ENCODE peak calls at places on chromosomes 16 and 17, in eight cellular contexts. V is islet precursor cell; X is ELR; U is activated CD4-positive, alpha-beta T cell treated with anti-CD3 and anti-CD28 coated beads, Interleukin-2, amount 10 ng/mL, durations not matched to agents 7 days and 5 days; E is PC-9; C is neural progenitor cell; A is HEK293T; Z is OCI-LY7. D is an unnamed sample.

GRCh38 chr17:38600906-38601305 is 4.8 kb downstream of the SRCIN1 start:
- DNase-seq in E (no peak), U (no peak), V (peak; percentile 62), A (no peak), X (no peak), C (peak; percentile 54), Z (no peak), D (no peak)

GRCh38 chr17:51056813-51057510 is 63.7 kb downstream of the SPAG9 start:
- DNase-seq in Z (peak; percentile 71), C (peak; percentile 68), X (peak; percentile 89), U (peak; percentile 56), V (peak; percentile 95), E (peak; percentile 58), A (peak; percentile 34), D (peak; percentile 68)

GRCh38 chr17:80683625-80684100 is 139.0 kb downstream of the RPTOR start:
- DNase-seq in V (no peak), X (no peak), C (no peak), E (no peak), A (no peak), U (no peak), Z (no peak), D (no peak)

GRCh38 chr17:17186551-17187505 is 19.3 kb downstream of the PLD6 start:
- DNase-seq in E (no peak), U (no peak), A (no peak), V (no peak), C (no peak), Z (no peak), X (no peak), D (no peak)

GRCh38 chr17:82875418-82875856 is 35.6 kb upstream of the ZNF750 start:
- DNase-seq in V (peak; percentile 93), X (no peak), A (no peak), Z (no peak), C (peak; percentile 67), U (no peak), E (peak; percentile 83), D (peak; percentile 64)

GRCh38 chr16:25922438-25922837 is 230.7 kb downstream of the HS3ST4 start:
- DNase-seq in X (no peak), C (no peak), A (no peak), Z (no peak), U (no peak), V (no peak), E (no peak), D (no peak)

GRCh38 chr16:27235938-27236245 is 32.6 kb downstream of the KDM8 start:
- DNase-seq in A (no peak), E (no peak), C (no peak), V (no peak), U (no peak), Z (no peak), X (no peak), D (no peak)

GRCh38 chr17:56431736-56432135 is 161.8 kb upstream of the NOG start:
- DNase-seq in V (no peak), Z (no peak), X (no peak), A (no peak), U (no peak), E (no peak), C (peak; percentile 28), D (no peak)

GRCh38 chr16:72689851-72690250 is 358.1 kb downstream of the ZFHX3 start:
- DNase-seq in U (no peak), Z (no peak), X (no peak), E (no peak), A (no peak), V (no peak), C (no peak), D (no peak)

GRCh38 chr16:51041546-51041945 is 109.5 kb downstream of the SALL1 start:
- DNase-seq in U (no peak), Z (no peak), V (peak; percentile 29), E (no peak), C (no peak), A (no peak), X (no peak), D (no peak)

GRCh38 chr17:60223456-60223855 is 73.7 kb downstream of the CA4 start:
- DNase-seq in C (no peak), Z (no peak), A (no peak), U (no peak), V (no peak), X (no peak), E (no peak), D (no peak)

GRCh38 chr16:2468725-2469398 is 2.2 kb upstream of the NTN3 start:
- DNase-seq in A (no peak), E (no peak), U (no peak), C (peak; percentile 47), Z (peak; percentile 99), V (no peak), X (no peak), D (no peak)

GRCh38 chr16:19329932-19330331 is 44.4 kb downstream of the CLEC19A start:
- DNase-seq in V (peak; percentile 81), C (no peak), A (no peak), E (peak; percentile 67), X (peak; percentile 64), Z (no peak), U (no peak), D (no peak)

GRCh38 chr16:67834242-67834614 is 7.9 kb upstream of the THAP11 start:
- DNase-seq in V (no peak), E (no peak), X (no peak), C (no peak), A (no peak), U (no peak), Z (no peak), D (no peak)

GRCh38 chr16:49464877-49465504 is 91.4 kb downstream of the C16orf78 start:
- DNase-seq in Z (peak; percentile 66), C (peak; percentile 75), A (peak; percentile 54), U (no peak), X (no peak), V (peak; percentile 57), E (no peak), D (no peak)

GRCh38 chr17:82450357-82451106 is at the start of gene CYBC1:
- DNase-seq in A (peak; percentile 97), Z (peak; percentile 99), V (peak; percentile 97), X (peak; percentile 98), C (peak; percentile 97), E (peak; percentile 65), U (peak; percentile 94), D (peak; percentile 84)

GRCh38 chr16:56351481-56351880 is 73.9 kb downstream of the AMFR start:
- DNase-seq in Z (no peak), C (no peak), A (no peak), E (peak; percentile 28), X (no peak), V (no peak), U (no peak), D (no peak)

GRCh38 chr16:10937068-10937859 is 5.0 kb downstream of the DEXI start:
- DNase-seq in E (no peak), U (peak; percentile 38), A (no peak), X (no peak), Z (no peak), V (no peak), C (no peak), D (no peak)

GRCh38 chr16:75919664-75920063 is 193.4 kb upstream of the CPHXL start:
- DNase-seq in E (no peak), U (no peak), A (no peak), Z (no peak), V (no peak), C (no peak), X (no peak), D (no peak)

GRCh38 chr17:79940381-79941087 is 95.1 kb downstream of the TBC1D16 start:
- DNase-seq in U (no peak), X (no peak), A (no peak), Z (no peak), E (no peak), V (no peak), C (no peak), D (no peak)

GRCh38 chr17:43556292-43556691 is 10.2 kb upstream of the ETV4 start:
- DNase-seq in X (peak; percentile 84), C (no peak), V (peak; percentile 84), E (peak; percentile 91), Z (no peak), U (no peak), A (no peak), D (no peak)

GRCh38 chr17:5861849-5862248 is 208.3 kb upstream of the WSCD1 start:
- DNase-seq in X (no peak), U (no peak), V (peak; percentile 45), A (no peak), Z (no peak), C (no peak), E (no peak), D (no peak)

GRCh38 chr16:79170565-79171242 is 429.8 kb downstream of the MAF start:
- DNase-seq in X (no peak), E (no peak), C (no peak), U (no peak), A (no peak), V (no peak), Z (no peak), D (no peak)

GRCh38 chr16:47888142-47888541 is 267.7 kb downstream of the ABCC12 start:
- DNase-seq in C (peak; percentile 23), X (peak; percentile 79), V (peak; percentile 84), E (peak; percentile 73), Z (no peak), U (no peak), A (no peak), D (peak; percentile 75)

GRCh38 chr17:53344778-53345177 is 477.9 kb upstream of the KIF2B start:
- DNase-seq in A (no peak), E (no peak), C (no peak), U (no peak), X (no peak), Z (no peak), V (no peak), D (no peak)

GRCh38 chr16:85157813-85158701 is 45.8 kb upstream of the CIBAR2 start:
- DNase-seq in Z (no peak), V (peak; percentile 90), A (no peak), E (peak; percentile 10), U (peak; percentile 33), X (peak; percentile 27), C (peak; percentile 83), D (peak; percentile 79)

GRCh38 chr17:60087882-60088669 is 9.4 kb upstream of the HEATR6 start:
- DNase-seq in C (no peak), V (peak; percentile 68), A (peak; percentile 72), X (peak; percentile 10), Z (no peak), U (no peak), E (peak; percentile 48), D (peak; percentile 41)

GRCh38 chr17:17297217-17297616 is 6.0 kb upstream of the NT5M start:
- DNase-seq in X (no peak), A (no peak), E (no peak), Z (no peak), U (no peak), C (no peak), V (no peak), D (no peak)

GRCh38 chr17:77451894-77452852 is 311.4 kb downstream of the SEC14L1 start:
- DNase-seq in A (no peak), Z (peak; percentile 60), C (peak; percentile 86), X (peak; percentile 83), U (no peak), E (no peak), V (peak; percentile 95), D (peak; percentile 75)

GRCh38 chr17:62931101-62931500 is 34.9 kb upstream of the TANC2 start:
- DNase-seq in A (no peak), V (no peak), E (peak; percentile 48), U (no peak), Z (no peak), X (no peak), C (no peak), D (no peak)

GRCh38 chr16:71426069-71426879 is 15.6 kb downstream of the TLE7 start:
- DNase-seq in U (no peak), C (peak; percentile 88), E (peak; percentile 76), Z (no peak), V (peak; percentile 97), X (peak; percentile 94), A (peak; percentile 78), D (peak; percentile 99)

GRCh38 chr17:29835438-29836351 is 94.3 kb downstream of the SSH2 start:
- DNase-seq in E (no peak), C (no peak), Z (no peak), X (peak; percentile 68), A (no peak), U (no peak), V (no peak), D (no peak)

GRCh38 chr16:24834459-24835335 is 11.1 kb upstream of the SLC5A11 start:
- DNase-seq in Z (peak; percentile 38), U (no peak), E (no peak), A (peak; percentile 47), V (peak; percentile 73), X (peak; percentile 71), C (peak; percentile 60), D (peak; percentile 62)

GRCh38 chr16:4345439-4346204 is 5.5 kb downstream of the PAM16 start:
- DNase-seq in V (no peak), Z (no peak), U (no peak), X (no peak), E (no peak), C (no peak), A (no peak), D (peak; percentile 94)

D was measured in HepG2.